ENCODE peak calls at places on chromosome 4, in nine cellular contexts. One of them, this sample, is unnamed.

GRCh38 chr4:16530688-16531635 is 304.7 kb upstream of the TAPT1 start:
- DNase-seq in HEK293T: no peak
- DNase-seq in hepatocyte: no peak
- DNase-seq in adrenal gland: no peak
- DNase-seq in amygdala: no peak
- DNase-seq in LHCN-M2: no peak
- DNase-seq in fibroblast of the conjunctiva: no peak
- DNase-seq in T-helper 2 cell: no peak
- DNase-seq in Kasumi-1: no peak
- DNase-seq in this sample: no peak

GRCh38 chr4:153639556-153640475 is 44.3 kb upstream of the TLR2 start:
- DNase-seq in HEK293T: no peak
- DNase-seq in hepatocyte: no peak
- DNase-seq in adrenal gland: no peak
- DNase-seq in amygdala: no peak
- DNase-seq in LHCN-M2: no peak
- DNase-seq in fibroblast of the conjunctiva: no peak
- DNase-seq in T-helper 2 cell: no peak
- DNase-seq in Kasumi-1: peak
- DNase-seq in this sample: no peak

GRCh38 chr4:2860391-2861348 is 17.0 kb downstream of the ADD1 start:
- DNase-seq in HEK293T: no peak
- DNase-seq in hepatocyte: no peak
- DNase-seq in adrenal gland: peak
- DNase-seq in amygdala: no peak
- DNase-seq in LHCN-M2: no peak
- DNase-seq in fibroblast of the conjunctiva: no peak
- DNase-seq in T-helper 2 cell: no peak
- DNase-seq in Kasumi-1: no peak
- DNase-seq in this sample: no peak

GRCh38 chr4:68182382-68182820 is 52.7 kb upstream of the TMPRSS11F start:
- DNase-seq in HEK293T: no peak
- DNase-seq in hepatocyte: no peak
- DNase-seq in adrenal gland: no peak
- DNase-seq in amygdala: no peak
- DNase-seq in LHCN-M2: no peak
- DNase-seq in fibroblast of the conjunctiva: no peak
- DNase-seq in T-helper 2 cell: no peak
- DNase-seq in Kasumi-1: no peak
- DNase-seq in this sample: no peak

GRCh38 chr4:128461300-128462103 is 173.9 kb upstream of the PGRMC2 start:
- DNase-seq in HEK293T: peak
- DNase-seq in hepatocyte: peak
- DNase-seq in adrenal gland: peak
- DNase-seq in amygdala: no peak
- DNase-seq in LHCN-M2: peak
- DNase-seq in fibroblast of the conjunctiva: peak
- DNase-seq in T-helper 2 cell: no peak
- DNase-seq in Kasumi-1: no peak
- DNase-seq in this sample: no peak

GRCh38 chr4:165207431-165208321 is at the start of gene KLHL2:
- DNase-seq in HEK293T: peak
- DNase-seq in hepatocyte: peak
- DNase-seq in adrenal gland: peak
- DNase-seq in amygdala: peak
- DNase-seq in LHCN-M2: peak
- DNase-seq in fibroblast of the conjunctiva: peak
- DNase-seq in T-helper 2 cell: peak
- DNase-seq in Kasumi-1: peak
- DNase-seq in this sample: peak

GRCh38 chr4:55157559-55158277 is 32.3 kb upstream of the KDR start:
- DNase-seq in HEK293T: no peak
- DNase-seq in hepatocyte: no peak
- DNase-seq in adrenal gland: no peak
- DNase-seq in amygdala: no peak
- DNase-seq in LHCN-M2: no peak
- DNase-seq in fibroblast of the conjunctiva: no peak
- DNase-seq in T-helper 2 cell: no peak
- DNase-seq in Kasumi-1: no peak
- DNase-seq in this sample: no peak

GRCh38 chr4:37670249-37670648 is 15.9 kb downstream of the RELL1 start:
- DNase-seq in HEK293T: no peak
- DNase-seq in hepatocyte: no peak
- DNase-seq in adrenal gland: no peak
- DNase-seq in amygdala: no peak
- DNase-seq in LHCN-M2: no peak
- DNase-seq in fibroblast of the conjunctiva: no peak
- DNase-seq in T-helper 2 cell: no peak
- DNase-seq in Kasumi-1: no peak
- DNase-seq in this sample: no peak

GRCh38 chr4:175891863-175892262 is 79.8 kb upstream of the GPM6A start:
- DNase-seq in HEK293T: peak
- DNase-seq in hepatocyte: peak
- DNase-seq in adrenal gland: no peak
- DNase-seq in amygdala: no peak
- DNase-seq in LHCN-M2: peak
- DNase-seq in fibroblast of the conjunctiva: no peak
- DNase-seq in T-helper 2 cell: no peak
- DNase-seq in Kasumi-1: peak
- DNase-seq in this sample: no peak

GRCh38 chr4:110270492-110271197 is 72.2 kb upstream of the ELOVL6 start:
- DNase-seq in HEK293T: no peak
- DNase-seq in hepatocyte: no peak
- DNase-seq in adrenal gland: no peak
- DNase-seq in amygdala: no peak
- DNase-seq in LHCN-M2: peak
- DNase-seq in fibroblast of the conjunctiva: peak
- DNase-seq in T-helper 2 cell: no peak
- DNase-seq in Kasumi-1: no peak
- DNase-seq in this sample: no peak

GRCh38 chr4:159607824-159608223 is 504.9 kb downstream of the RAPGEF2 start:
- DNase-seq in HEK293T: no peak
- DNase-seq in hepatocyte: no peak
- DNase-seq in adrenal gland: no peak
- DNase-seq in amygdala: no peak
- DNase-seq in LHCN-M2: no peak
- DNase-seq in fibroblast of the conjunctiva: no peak
- DNase-seq in T-helper 2 cell: no peak
- DNase-seq in Kasumi-1: no peak
- DNase-seq in this sample: no peak

GRCh38 chr4:54998991-54999390 is 126.4 kb downstream of the KDR start:
- DNase-seq in HEK293T: no peak
- DNase-seq in hepatocyte: peak
- DNase-seq in adrenal gland: no peak
- DNase-seq in amygdala: no peak
- DNase-seq in LHCN-M2: peak
- DNase-seq in fibroblast of the conjunctiva: peak
- DNase-seq in T-helper 2 cell: no peak
- DNase-seq in Kasumi-1: peak
- DNase-seq in this sample: no peak

GRCh38 chr4:173934933-173935620 is 348.4 kb downstream of the FBXO8 start:
- DNase-seq in HEK293T: peak
- DNase-seq in hepatocyte: no peak
- DNase-seq in adrenal gland: no peak
- DNase-seq in amygdala: no peak
- DNase-seq in LHCN-M2: no peak
- DNase-seq in fibroblast of the conjunctiva: no peak
- DNase-seq in T-helper 2 cell: no peak
- DNase-seq in Kasumi-1: no peak
- DNase-seq in this sample: no peak

GRCh38 chr4:125319311-125319710 is 4.6 kb downstream of the FAT4 start:
- DNase-seq in HEK293T: no peak
- DNase-seq in hepatocyte: no peak
- DNase-seq in adrenal gland: no peak
- DNase-seq in amygdala: no peak
- DNase-seq in LHCN-M2: no peak
- DNase-seq in fibroblast of the conjunctiva: no peak
- DNase-seq in T-helper 2 cell: no peak
- DNase-seq in Kasumi-1: no peak
- DNase-seq in this sample: no peak

GRCh38 chr4:184816962-184817361 is 8.8 kb downstream of the ACSL1 start:
- DNase-seq in HEK293T: no peak
- DNase-seq in hepatocyte: no peak
- DNase-seq in adrenal gland: no peak
- DNase-seq in amygdala: no peak
- DNase-seq in LHCN-M2: no peak
- DNase-seq in fibroblast of the conjunctiva: no peak
- DNase-seq in T-helper 2 cell: no peak
- DNase-seq in Kasumi-1: no peak
- DNase-seq in this sample: no peak

GRCh38 chr4:123528501-123529277 is 132.1 kb downstream of the SPRY1 start:
- DNase-seq in HEK293T: no peak
- DNase-seq in hepatocyte: no peak
- DNase-seq in adrenal gland: no peak
- DNase-seq in amygdala: no peak
- DNase-seq in LHCN-M2: no peak
- DNase-seq in fibroblast of the conjunctiva: no peak
- DNase-seq in T-helper 2 cell: no peak
- DNase-seq in Kasumi-1: no peak
- DNase-seq in this sample: no peak

GRCh38 chr4:89496851-89497250 is 189.3 kb upstream of the GPRIN3 start:
- DNase-seq in HEK293T: no peak
- DNase-seq in hepatocyte: no peak
- DNase-seq in adrenal gland: no peak
- DNase-seq in amygdala: no peak
- DNase-seq in LHCN-M2: peak
- DNase-seq in fibroblast of the conjunctiva: no peak
- DNase-seq in T-helper 2 cell: no peak
- DNase-seq in Kasumi-1: no peak
- DNase-seq in this sample: no peak

GRCh38 chr4:110106946-110107325 is 91.5 kb downstream of the ELOVL6 start:
- DNase-seq in HEK293T: no peak
- DNase-seq in hepatocyte: peak
- DNase-seq in adrenal gland: no peak
- DNase-seq in amygdala: no peak
- DNase-seq in LHCN-M2: peak
- DNase-seq in fibroblast of the conjunctiva: peak
- DNase-seq in T-helper 2 cell: no peak
- DNase-seq in Kasumi-1: no peak
- DNase-seq in this sample: no peak

GRCh38 chr4:41334182-41334581 is 77.5 kb downstream of the UCHL1 start:
- DNase-seq in HEK293T: no peak
- DNase-seq in hepatocyte: peak
- DNase-seq in adrenal gland: no peak
- DNase-seq in amygdala: no peak
- DNase-seq in LHCN-M2: no peak
- DNase-seq in fibroblast of the conjunctiva: no peak
- DNase-seq in T-helper 2 cell: no peak
- DNase-seq in Kasumi-1: no peak
- DNase-seq in this sample: no peak

GRCh38 chr4:71941001-71941400 is 90.8 kb upstream of the NPFFR2 start:
- DNase-seq in HEK293T: peak
- DNase-seq in hepatocyte: peak
- DNase-seq in adrenal gland: no peak
- DNase-seq in amygdala: no peak
- DNase-seq in LHCN-M2: peak
- DNase-seq in fibroblast of the conjunctiva: peak
- DNase-seq in T-helper 2 cell: no peak
- DNase-seq in Kasumi-1: peak
- DNase-seq in this sample: no peak

GRCh38 chr4:59904331-59904730 is 1295.8 kb upstream of the ADGRL3 start:
- DNase-seq in HEK293T: no peak
- DNase-seq in hepatocyte: no peak
- DNase-seq in adrenal gland: no peak
- DNase-seq in amygdala: no peak
- DNase-seq in LHCN-M2: no peak
- DNase-seq in fibroblast of the conjunctiva: no peak
- DNase-seq in T-helper 2 cell: no peak
- DNase-seq in Kasumi-1: no peak
- DNase-seq in this sample: no peak

GRCh38 chr4:156677136-156677535 is 294.5 kb downstream of the PDGFC start:
- DNase-seq in HEK293T: peak
- DNase-seq in hepatocyte: peak
- DNase-seq in adrenal gland: no peak
- DNase-seq in amygdala: no peak
- DNase-seq in LHCN-M2: peak
- DNase-seq in fibroblast of the conjunctiva: no peak
- DNase-seq in T-helper 2 cell: no peak
- DNase-seq in Kasumi-1: peak
- DNase-seq in this sample: no peak

GRCh38 chr4:150199056-150199455 is 120.8 kb downstream of the DCLK2 start:
- DNase-seq in HEK293T: no peak
- DNase-seq in hepatocyte: no peak
- DNase-seq in adrenal gland: no peak
- DNase-seq in amygdala: no peak
- DNase-seq in LHCN-M2: no peak
- DNase-seq in fibroblast of the conjunctiva: no peak
- DNase-seq in T-helper 2 cell: no peak
- DNase-seq in Kasumi-1: no peak
- DNase-seq in this sample: no peak

GRCh38 chr4:77681792-77682191 is 76.2 kb downstream of the CXCL13 start:
- DNase-seq in HEK293T: no peak
- DNase-seq in hepatocyte: no peak
- DNase-seq in adrenal gland: no peak
- DNase-seq in amygdala: no peak
- DNase-seq in LHCN-M2: no peak
- DNase-seq in fibroblast of the conjunctiva: no peak
- DNase-seq in T-helper 2 cell: no peak
- DNase-seq in Kasumi-1: no peak
- DNase-seq in this sample: no peak